ENCODE peak calls at places on chromosomes 3 and 15, in seven cellular contexts. One of them, this sample, is unnamed.

GRCh38 chr3:142888099-142888483 is 792 bp downstream of the PCOLCE2 start:
- DNase-seq in mesothelial cell of epicardium: peak
- DNase-seq in activated gamma-delta T cell treated with Interleukin-2 at 50 U/mL for 16 hours: no peak
- DNase-seq in CD4-positive, alpha-beta T cell: no peak
- DNase-seq in CD4-positive, alpha-beta memory T cell: no peak
- DNase-seq in SK-N-SH: peak
- DNase-seq in iris pigment epithelial cell: peak
- DNase-seq in this sample: no peak

GRCh38 chr3:186955898-186956696 is 25.8 kb downstream of the ST6GAL1 start:
- DNase-seq in mesothelial cell of epicardium: no peak
- DNase-seq in activated gamma-delta T cell treated with Interleukin-2 at 50 U/mL for 16 hours: no peak
- DNase-seq in CD4-positive, alpha-beta T cell: no peak
- DNase-seq in CD4-positive, alpha-beta memory T cell: no peak
- DNase-seq in SK-N-SH: no peak
- DNase-seq in iris pigment epithelial cell: no peak
- DNase-seq in this sample: no peak

GRCh38 chr3:124032351-124032880 is 40.5 kb upstream of the ROPN1 start:
- DNase-seq in mesothelial cell of epicardium: no peak
- DNase-seq in activated gamma-delta T cell treated with Interleukin-2 at 50 U/mL for 16 hours: no peak
- DNase-seq in CD4-positive, alpha-beta T cell: no peak
- DNase-seq in CD4-positive, alpha-beta memory T cell: peak
- DNase-seq in SK-N-SH: peak
- DNase-seq in iris pigment epithelial cell: peak
- DNase-seq in this sample: no peak

GRCh38 chr3:126226376-126226775 is 46.0 kb upstream of the ALDH1L1 start:
- DNase-seq in mesothelial cell of epicardium: no peak
- DNase-seq in activated gamma-delta T cell treated with Interleukin-2 at 50 U/mL for 16 hours: no peak
- DNase-seq in CD4-positive, alpha-beta T cell: no peak
- DNase-seq in CD4-positive, alpha-beta memory T cell: no peak
- DNase-seq in SK-N-SH: no peak
- DNase-seq in iris pigment epithelial cell: no peak
- DNase-seq in this sample: no peak

GRCh38 chr3:107987036-107987557 is 103.7 kb downstream of the CD47 start:
- DNase-seq in mesothelial cell of epicardium: peak
- DNase-seq in activated gamma-delta T cell treated with Interleukin-2 at 50 U/mL for 16 hours: no peak
- DNase-seq in CD4-positive, alpha-beta T cell: no peak
- DNase-seq in CD4-positive, alpha-beta memory T cell: no peak
- DNase-seq in SK-N-SH: peak
- DNase-seq in iris pigment epithelial cell: peak
- DNase-seq in this sample: no peak

GRCh38 chr15:81575436-81576123 is 201.6 kb upstream of the TMC3 start:
- DNase-seq in mesothelial cell of epicardium: no peak
- DNase-seq in activated gamma-delta T cell treated with Interleukin-2 at 50 U/mL for 16 hours: no peak
- DNase-seq in CD4-positive, alpha-beta T cell: no peak
- DNase-seq in CD4-positive, alpha-beta memory T cell: no peak
- DNase-seq in SK-N-SH: no peak
- DNase-seq in iris pigment epithelial cell: no peak
- DNase-seq in this sample: no peak

GRCh38 chr3:36733162-36733696 is 31.1 kb downstream of the DCLK3 start:
- DNase-seq in mesothelial cell of epicardium: no peak
- DNase-seq in activated gamma-delta T cell treated with Interleukin-2 at 50 U/mL for 16 hours: no peak
- DNase-seq in CD4-positive, alpha-beta T cell: no peak
- DNase-seq in CD4-positive, alpha-beta memory T cell: no peak
- DNase-seq in SK-N-SH: no peak
- DNase-seq in iris pigment epithelial cell: no peak
- DNase-seq in this sample: no peak

GRCh38 chr15:92811514-92811913 is 88.6 kb upstream of the CHD2 start:
- DNase-seq in mesothelial cell of epicardium: no peak
- DNase-seq in activated gamma-delta T cell treated with Interleukin-2 at 50 U/mL for 16 hours: no peak
- DNase-seq in CD4-positive, alpha-beta T cell: no peak
- DNase-seq in CD4-positive, alpha-beta memory T cell: peak
- DNase-seq in SK-N-SH: no peak
- DNase-seq in iris pigment epithelial cell: no peak
- DNase-seq in this sample: no peak

GRCh38 chr3:115375362-115375761 is 228.3 kb upstream of the ZBTB20 start:
- DNase-seq in mesothelial cell of epicardium: no peak
- DNase-seq in activated gamma-delta T cell treated with Interleukin-2 at 50 U/mL for 16 hours: no peak
- DNase-seq in CD4-positive, alpha-beta T cell: no peak
- DNase-seq in CD4-positive, alpha-beta memory T cell: no peak
- DNase-seq in SK-N-SH: no peak
- DNase-seq in iris pigment epithelial cell: no peak
- DNase-seq in this sample: no peak

GRCh38 chr3:171056528-171056927 is 30.0 kb upstream of the SLC2A2 start:
- DNase-seq in mesothelial cell of epicardium: no peak
- DNase-seq in activated gamma-delta T cell treated with Interleukin-2 at 50 U/mL for 16 hours: no peak
- DNase-seq in CD4-positive, alpha-beta T cell: no peak
- DNase-seq in CD4-positive, alpha-beta memory T cell: no peak
- DNase-seq in SK-N-SH: no peak
- DNase-seq in iris pigment epithelial cell: peak
- DNase-seq in this sample: no peak

GRCh38 chr3:4394048-4394447 is 73.0 kb downstream of the SUMF1 start:
- DNase-seq in mesothelial cell of epicardium: no peak
- DNase-seq in activated gamma-delta T cell treated with Interleukin-2 at 50 U/mL for 16 hours: peak
- DNase-seq in CD4-positive, alpha-beta T cell: no peak
- DNase-seq in CD4-positive, alpha-beta memory T cell: peak
- DNase-seq in SK-N-SH: no peak
- DNase-seq in iris pigment epithelial cell: peak
- DNase-seq in this sample: no peak

GRCh38 chr3:119794971-119795612 is 13.2 kb downstream of the NR1I2 start:
- DNase-seq in mesothelial cell of epicardium: no peak
- DNase-seq in activated gamma-delta T cell treated with Interleukin-2 at 50 U/mL for 16 hours: no peak
- DNase-seq in CD4-positive, alpha-beta T cell: no peak
- DNase-seq in CD4-positive, alpha-beta memory T cell: no peak
- DNase-seq in SK-N-SH: no peak
- DNase-seq in iris pigment epithelial cell: peak
- DNase-seq in this sample: no peak

GRCh38 chr15:53982281-53982680 is 4.0 kb downstream of the UNC13C start:
- DNase-seq in mesothelial cell of epicardium: no peak
- DNase-seq in activated gamma-delta T cell treated with Interleukin-2 at 50 U/mL for 16 hours: no peak
- DNase-seq in CD4-positive, alpha-beta T cell: no peak
- DNase-seq in CD4-positive, alpha-beta memory T cell: no peak
- DNase-seq in SK-N-SH: no peak
- DNase-seq in iris pigment epithelial cell: no peak
- DNase-seq in this sample: no peak

GRCh38 chr3:182490601-182491485 is 302.5 kb upstream of the ATP11B start:
- DNase-seq in mesothelial cell of epicardium: no peak
- DNase-seq in activated gamma-delta T cell treated with Interleukin-2 at 50 U/mL for 16 hours: no peak
- DNase-seq in CD4-positive, alpha-beta T cell: no peak
- DNase-seq in CD4-positive, alpha-beta memory T cell: no peak
- DNase-seq in SK-N-SH: peak
- DNase-seq in iris pigment epithelial cell: peak
- DNase-seq in this sample: no peak

GRCh38 chr3:66397745-66398144 is 103.1 kb downstream of the LRIG1 start:
- DNase-seq in mesothelial cell of epicardium: no peak
- DNase-seq in activated gamma-delta T cell treated with Interleukin-2 at 50 U/mL for 16 hours: no peak
- DNase-seq in CD4-positive, alpha-beta T cell: no peak
- DNase-seq in CD4-positive, alpha-beta memory T cell: no peak
- DNase-seq in SK-N-SH: no peak
- DNase-seq in iris pigment epithelial cell: peak
- DNase-seq in this sample: no peak

GRCh38 chr15:31516459-31516858 is 189.8 kb downstream of the KLF13 start:
- DNase-seq in mesothelial cell of epicardium: no peak
- DNase-seq in activated gamma-delta T cell treated with Interleukin-2 at 50 U/mL for 16 hours: no peak
- DNase-seq in CD4-positive, alpha-beta T cell: no peak
- DNase-seq in CD4-positive, alpha-beta memory T cell: no peak
- DNase-seq in SK-N-SH: no peak
- DNase-seq in iris pigment epithelial cell: no peak
- DNase-seq in this sample: no peak

GRCh38 chr15:56291741-56292140 is 48.1 kb upstream of the RFX7 start:
- DNase-seq in mesothelial cell of epicardium: no peak
- DNase-seq in activated gamma-delta T cell treated with Interleukin-2 at 50 U/mL for 16 hours: no peak
- DNase-seq in CD4-positive, alpha-beta T cell: no peak
- DNase-seq in CD4-positive, alpha-beta memory T cell: no peak
- DNase-seq in SK-N-SH: no peak
- DNase-seq in iris pigment epithelial cell: no peak
- DNase-seq in this sample: no peak

GRCh38 chr15:38406451-38406850 is 47.5 kb upstream of the FAM98B start:
- DNase-seq in mesothelial cell of epicardium: no peak
- DNase-seq in activated gamma-delta T cell treated with Interleukin-2 at 50 U/mL for 16 hours: no peak
- DNase-seq in CD4-positive, alpha-beta T cell: no peak
- DNase-seq in CD4-positive, alpha-beta memory T cell: no peak
- DNase-seq in SK-N-SH: no peak
- DNase-seq in iris pigment epithelial cell: peak
- DNase-seq in this sample: no peak

GRCh38 chr3:132344666-132345280 is 27.6 kb downstream of the ACP3 start:
- DNase-seq in mesothelial cell of epicardium: no peak
- DNase-seq in activated gamma-delta T cell treated with Interleukin-2 at 50 U/mL for 16 hours: no peak
- DNase-seq in CD4-positive, alpha-beta T cell: no peak
- DNase-seq in CD4-positive, alpha-beta memory T cell: no peak
- DNase-seq in SK-N-SH: no peak
- DNase-seq in iris pigment epithelial cell: peak
- DNase-seq in this sample: no peak

GRCh38 chr3:48750906-48751305 is 33.9 kb upstream of the IP6K2 start:
- DNase-seq in mesothelial cell of epicardium: no peak
- DNase-seq in activated gamma-delta T cell treated with Interleukin-2 at 50 U/mL for 16 hours: no peak
- DNase-seq in CD4-positive, alpha-beta T cell: no peak
- DNase-seq in CD4-positive, alpha-beta memory T cell: no peak
- DNase-seq in SK-N-SH: no peak
- DNase-seq in iris pigment epithelial cell: no peak
- DNase-seq in this sample: no peak

GRCh38 chr3:435161-435560 is 238.6 kb downstream of the CHL1 start:
- DNase-seq in mesothelial cell of epicardium: no peak
- DNase-seq in activated gamma-delta T cell treated with Interleukin-2 at 50 U/mL for 16 hours: no peak
- DNase-seq in CD4-positive, alpha-beta T cell: no peak
- DNase-seq in CD4-positive, alpha-beta memory T cell: no peak
- DNase-seq in SK-N-SH: no peak
- DNase-seq in iris pigment epithelial cell: no peak
- DNase-seq in this sample: no peak

GRCh38 chr3:47250309-47251060 is 32.1 kb downstream of the KIF9 start:
- DNase-seq in mesothelial cell of epicardium: no peak
- DNase-seq in activated gamma-delta T cell treated with Interleukin-2 at 50 U/mL for 16 hours: no peak
- DNase-seq in CD4-positive, alpha-beta T cell: no peak
- DNase-seq in CD4-positive, alpha-beta memory T cell: no peak
- DNase-seq in SK-N-SH: peak
- DNase-seq in iris pigment epithelial cell: peak
- DNase-seq in this sample: no peak

GRCh38 chr3:156599475-156599874 is 44.6 kb upstream of the SSR3 start:
- DNase-seq in mesothelial cell of epicardium: no peak
- DNase-seq in activated gamma-delta T cell treated with Interleukin-2 at 50 U/mL for 16 hours: no peak
- DNase-seq in CD4-positive, alpha-beta T cell: no peak
- DNase-seq in CD4-positive, alpha-beta memory T cell: no peak
- DNase-seq in SK-N-SH: no peak
- DNase-seq in iris pigment epithelial cell: no peak
- DNase-seq in this sample: no peak

GRCh38 chr3:124836448-124836847 is 50.7 kb downstream of the ITGB5 start:
- DNase-seq in mesothelial cell of epicardium: no peak
- DNase-seq in activated gamma-delta T cell treated with Interleukin-2 at 50 U/mL for 16 hours: no peak
- DNase-seq in CD4-positive, alpha-beta T cell: no peak
- DNase-seq in CD4-positive, alpha-beta memory T cell: no peak
- DNase-seq in SK-N-SH: no peak
- DNase-seq in iris pigment epithelial cell: no peak
- DNase-seq in this sample: no peak

GRCh38 chr3:148737104-148737525 is 39.4 kb downstream of the AGTR1 start:
- DNase-seq in mesothelial cell of epicardium: no peak
- DNase-seq in activated gamma-delta T cell treated with Interleukin-2 at 50 U/mL for 16 hours: no peak
- DNase-seq in CD4-positive, alpha-beta T cell: no peak
- DNase-seq in CD4-positive, alpha-beta memory T cell: no peak
- DNase-seq in SK-N-SH: peak
- DNase-seq in iris pigment epithelial cell: peak
- DNase-seq in this sample: no peak

GRCh38 chr15:67587754-67588153 is 45.3 kb downstream of the MAP2K5 start:
- DNase-seq in mesothelial cell of epicardium: no peak
- DNase-seq in activated gamma-delta T cell treated with Interleukin-2 at 50 U/mL for 16 hours: no peak
- DNase-seq in CD4-positive, alpha-beta T cell: no peak
- DNase-seq in CD4-positive, alpha-beta memory T cell: no peak
- DNase-seq in SK-N-SH: no peak
- DNase-seq in iris pigment epithelial cell: no peak
- DNase-seq in this sample: no peak

GRCh38 chr3:150765949-150766720 is 3.2 kb upstream of the SIAH2 start:
- DNase-seq in mesothelial cell of epicardium: no peak
- DNase-seq in activated gamma-delta T cell treated with Interleukin-2 at 50 U/mL for 16 hours: no peak
- DNase-seq in CD4-positive, alpha-beta T cell: no peak
- DNase-seq in CD4-positive, alpha-beta memory T cell: no peak
- DNase-seq in SK-N-SH: no peak
- DNase-seq in iris pigment epithelial cell: peak
- DNase-seq in this sample: no peak

GRCh38 chr3:4113811-4114522 is 189.2 kb upstream of the SETMAR start:
- DNase-seq in mesothelial cell of epicardium: no peak
- DNase-seq in activated gamma-delta T cell treated with Interleukin-2 at 50 U/mL for 16 hours: no peak
- DNase-seq in CD4-positive, alpha-beta T cell: no peak
- DNase-seq in CD4-positive, alpha-beta memory T cell: no peak
- DNase-seq in SK-N-SH: no peak
- DNase-seq in iris pigment epithelial cell: no peak
- DNase-seq in this sample: no peak

GRCh38 chr3:155387571-155387970 is 94.1 kb upstream of the STRIT1 start:
- DNase-seq in mesothelial cell of epicardium: no peak
- DNase-seq in activated gamma-delta T cell treated with Interleukin-2 at 50 U/mL for 16 hours: no peak
- DNase-seq in CD4-positive, alpha-beta T cell: no peak
- DNase-seq in CD4-positive, alpha-beta memory T cell: no peak
- DNase-seq in SK-N-SH: no peak
- DNase-seq in iris pigment epithelial cell: no peak
- DNase-seq in this sample: no peak

GRCh38 chr3:72145506-72146380 is 360.8 kb upstream of the PROK2 start:
- DNase-seq in mesothelial cell of epicardium: no peak
- DNase-seq in activated gamma-delta T cell treated with Interleukin-2 at 50 U/mL for 16 hours: no peak
- DNase-seq in CD4-positive, alpha-beta T cell: no peak
- DNase-seq in CD4-positive, alpha-beta memory T cell: no peak
- DNase-seq in SK-N-SH: peak
- DNase-seq in iris pigment epithelial cell: peak
- DNase-seq in this sample: no peak

GRCh38 chr15:33034588-33034987 is 159.9 kb downstream of the FMN1 start:
- DNase-seq in mesothelial cell of epicardium: no peak
- DNase-seq in activated gamma-delta T cell treated with Interleukin-2 at 50 U/mL for 16 hours: no peak
- DNase-seq in CD4-positive, alpha-beta T cell: no peak
- DNase-seq in CD4-positive, alpha-beta memory T cell: no peak
- DNase-seq in SK-N-SH: no peak
- DNase-seq in iris pigment epithelial cell: no peak
- DNase-seq in this sample: no peak

GRCh38 chr15:83471307-83471866 is 24.2 kb downstream of the SH3GL3 start:
- DNase-seq in mesothelial cell of epicardium: no peak
- DNase-seq in activated gamma-delta T cell treated with Interleukin-2 at 50 U/mL for 16 hours: no peak
- DNase-seq in CD4-positive, alpha-beta T cell: no peak
- DNase-seq in CD4-positive, alpha-beta memory T cell: no peak
- DNase-seq in SK-N-SH: no peak
- DNase-seq in iris pigment epithelial cell: no peak
- DNase-seq in this sample: no peak

GRCh38 chr15:38367476-38367875 is 86.5 kb upstream of the FAM98B start:
- DNase-seq in mesothelial cell of epicardium: no peak
- DNase-seq in activated gamma-delta T cell treated with Interleukin-2 at 50 U/mL for 16 hours: no peak
- DNase-seq in CD4-positive, alpha-beta T cell: no peak
- DNase-seq in CD4-positive, alpha-beta memory T cell: no peak
- DNase-seq in SK-N-SH: no peak
- DNase-seq in iris pigment epithelial cell: peak
- DNase-seq in this sample: no peak

This sample was measured in T-cell.